ENCODE peak calls at places on chromosomes 13 and 19, in nine cellular contexts. A is foreskin fibroblast, X is SHP77, U is cardiac fibroblast, K is head of caudate nucleus, P is H1, C is lower leg skin, I is cardiac muscle cell, T is body of pancreas. F is an unnamed sample.

GRCh38 chr13:99959538-99960230 is 11.9 kb downstream of the ZIC5 start:
- DNase-seq in C (no peak), U (no peak), T (no peak), K (no peak), P (peak), I (peak), A (no peak), X (no peak), F (peak)

GRCh38 chr19:12782424-12783225 is 7.3 kb upstream of the HOOK2 start:
- DNase-seq in P (peak), X (peak), I (peak), C (peak), T (peak), K (peak), U (peak), A (peak), F (peak)

GRCh38 chr19:18427080-18427751 is 8.0 kb downstream of the SSBP4 start:
- DNase-seq in P (no peak), T (no peak), X (no peak), A (no peak), C (no peak), U (no peak), K (no peak), I (no peak), F (no peak)

GRCh38 chr19:51690359-51691121 is 2.6 kb upstream of the SPACA6 start:
- DNase-seq in C (peak), U (peak), T (peak), K (peak), A (peak), P (peak), I (peak), X (no peak), F (peak)

GRCh38 chr19:6773323-6773931 is 919 bp downstream of the VAV1 start:
- DNase-seq in C (no peak), P (no peak), U (no peak), X (no peak), K (no peak), T (no peak), I (no peak), A (no peak), F (no peak)

GRCh38 chr13:43383488-43384165 is 360.2 kb downstream of the DNAJC15 start:
- DNase-seq in U (no peak), I (no peak), P (no peak), C (no peak), K (no peak), X (no peak), T (no peak), A (no peak), F (no peak)

GRCh38 chr19:28393574-28394336 is 819.2 kb downstream of the UQCRFS1 start:
- DNase-seq in A (no peak), I (no peak), K (no peak), U (no peak), C (no peak), P (no peak), T (no peak), X (no peak), F (no peak)

GRCh38 chr13:73272831-73273230 is 214.0 kb downstream of the KLF5 start:
- DNase-seq in X (no peak), A (no peak), C (no peak), K (no peak), U (no peak), I (no peak), P (no peak), T (no peak), F (no peak)

GRCh38 chr19:48982280-48982679 is 10.8 kb downstream of the GYS1 start:
- DNase-seq in U (no peak), I (peak), C (no peak), T (no peak), X (no peak), P (no peak), A (no peak), K (no peak), F (no peak)

GRCh38 chr19:19538077-19538764 is at the start of gene CILP2:
- DNase-seq in T (peak), C (no peak), I (peak), U (no peak), A (no peak), K (no peak), X (no peak), P (peak), F (no peak)

GRCh38 chr13:103859952-103860351 is 793.7 kb upstream of the SLC10A2 start:
- DNase-seq in I (no peak), C (no peak), K (no peak), U (no peak), X (no peak), A (no peak), P (no peak), T (no peak), F (no peak)

GRCh38 chr13:100443998-100444328 is 144.6 kb downstream of the GGACT start:
- DNase-seq in A (no peak), T (no peak), X (no peak), P (no peak), I (no peak), U (no peak), C (no peak), K (no peak), F (no peak)

GRCh38 chr13:113297370-113297871 is 382 bp downstream of the LAMP1 start:
- DNase-seq in U (peak), P (no peak), A (no peak), T (peak), X (no peak), I (no peak), C (peak), K (no peak), F (no peak)

GRCh38 chr13:112902669-112903068 is 66.3 kb upstream of the MCF2L start:
- DNase-seq in I (no peak), U (no peak), T (no peak), C (no peak), K (no peak), A (no peak), X (no peak), P (no peak), F (no peak)

GRCh38 chr19:7529610-7530490 is 5.7 kb upstream of the PNPLA6 start:
- DNase-seq in C (peak), U (no peak), A (no peak), I (no peak), K (no peak), T (no peak), P (no peak), X (no peak), F (no peak)

GRCh38 chr19:6685962-6686627 is 16.1 kb upstream of the TNFSF14 start:
- DNase-seq in K (no peak), T (no peak), P (no peak), U (no peak), A (no peak), C (no peak), X (no peak), I (no peak), F (no peak)

GRCh38 chr13:44191504-44192171 is 182.0 kb upstream of the SERP2 start:
- DNase-seq in X (peak), U (peak), K (no peak), I (peak), T (peak), A (peak), P (no peak), C (peak), F (peak)

GRCh38 chr19:19655641-19656343 is 7.7 kb downstream of the ATP13A1 start:
- DNase-seq in X (no peak), I (no peak), A (no peak), U (no peak), C (no peak), T (no peak), P (no peak), K (no peak), F (no peak)

GRCh38 chr13:81487151-81487550 is 1146.2 kb upstream of the SPRY2 start:
- DNase-seq in K (no peak), X (peak), T (peak), U (peak), I (peak), C (no peak), A (no peak), P (peak), F (no peak)

GRCh38 chr19:39110263-39110967 is 15.2 kb upstream of the PAK4 start:
- DNase-seq in K (peak), T (peak), P (peak), C (peak), I (peak), U (peak), A (no peak), X (peak), F (peak)

GRCh38 chr13:35502456-35502855 is 26.0 kb upstream of the MAB21L1 start:
- DNase-seq in T (no peak), P (no peak), K (no peak), U (no peak), I (no peak), A (no peak), C (no peak), X (no peak), F (no peak)

GRCh38 chr13:33072759-33073158 is 56.5 kb downstream of the KL start:
- DNase-seq in T (no peak), X (no peak), C (no peak), K (no peak), P (no peak), U (no peak), I (no peak), A (no peak), F (no peak)

GRCh38 chr13:50731400-50731799 is 112.1 kb downstream of the DLEU7 start:
- DNase-seq in X (no peak), C (no peak), K (no peak), I (no peak), P (no peak), A (peak), U (peak), T (no peak), F (peak)

GRCh38 chr13:20547479-20547908 is 19.5 kb upstream of the IFT88 start:
- DNase-seq in X (no peak), C (no peak), T (peak), U (no peak), A (no peak), K (no peak), P (no peak), I (no peak), F (no peak)

GRCh38 chr13:74158028-74158427 is 23.8 kb upstream of the KLF12 start:
- DNase-seq in T (no peak), P (no peak), C (no peak), I (no peak), K (no peak), X (no peak), A (peak), U (peak), F (no peak)

GRCh38 chr13:49113526-49114286 is 106.4 kb upstream of the MLNR start:
- DNase-seq in K (no peak), X (no peak), I (no peak), T (no peak), P (no peak), C (no peak), U (peak), A (peak), F (no peak)

GRCh38 chr19:18415177-18415867 is 3.9 kb upstream of the SSBP4 start:
- DNase-seq in C (peak), K (no peak), P (no peak), A (peak), U (peak), X (no peak), I (no peak), T (no peak), F (no peak)